ENCODE peak calls at places on chromosome 3, in six cellular contexts. L is heart right ventricle; V is progenitor cell of endocrine pancreas; A is H9; G is pulmonary artery endothelial cell; T is naive thymus-derived CD4-positive, alpha-beta T cell. J is an unnamed sample.

GRCh38 chr3:147408180-147409105 is 722 bp upstream of the ZIC1 start:
- DNase-seq in L (no peak), V (no peak), A (peak), G (no peak), T (no peak), J (no peak)

GRCh38 chr3:187719628-187720336 is 17.4 kb upstream of the RTP2 start:
- DNase-seq in L (no peak), V (no peak), A (no peak), G (no peak), T (no peak), J (peak)

GRCh38 chr3:13203398-13204176 is 130.4 kb upstream of the IQSEC1 start:
- DNase-seq in L (no peak), V (no peak), A (no peak), G (no peak), T (no peak), J (no peak)

GRCh38 chr3:25380222-25380739 is 47.8 kb upstream of the RARB start:
- DNase-seq in L (no peak), V (no peak), A (no peak), G (no peak), T (no peak), J (peak)

GRCh38 chr3:105747621-105748165 is 121.1 kb downstream of the CBLB start:
- DNase-seq in L (no peak), V (no peak), A (no peak), G (no peak), T (no peak), J (no peak)

GRCh38 chr3:109903100-109903499 is 565.8 kb upstream of the DPPA4 start:
- DNase-seq in L (no peak), V (no peak), A (no peak), G (no peak), T (no peak), J (no peak)

GRCh38 chr3:72004749-72005292 is 219.9 kb upstream of the PROK2 start:
- DNase-seq in L (no peak), V (no peak), A (no peak), G (no peak), T (no peak), J (no peak)

GRCh38 chr3:123818921-123819429 is 65.2 kb downstream of the MYLK start:
- DNase-seq in L (no peak), V (no peak), A (no peak), G (no peak), T (no peak), J (no peak)

GRCh38 chr3:143286392-143287010 is 166.9 kb downstream of the CHST2 start:
- DNase-seq in L (no peak), V (no peak), A (no peak), G (no peak), T (no peak), J (no peak)

GRCh38 chr3:37536033-37536432 is 325.6 kb upstream of the CTDSPL start:
- DNase-seq in L (peak), V (no peak), A (no peak), G (no peak), T (no peak), J (no peak)

J was measured in adrenal gland.